ENCODE peak calls at places on chromosomes 13 and 19, in six cellular contexts. X, W, T, O, V and S are unnamed samples.

GRCh38 chr13:94712812-94713555 is 639 bp upstream of the SOX21 start:
- DNase-seq in X (no peak), W (peak), T (no peak), O (no peak), V (peak), S (peak)

GRCh38 chr19:41887711-41888382 is 4.9 kb downstream of the ARHGEF1 start:
- DNase-seq in X (peak), W (peak), T (peak), O (peak), V (no peak), S (no peak)

GRCh38 chr19:10114651-10115391 is 3.3 kb downstream of the P2RY11 start:
- DNase-seq in X (no peak), W (no peak), T (no peak), O (no peak), V (no peak), S (no peak)

GRCh38 chr13:64817721-64818120 is 2412.4 kb downstream of the PCDH9 start:
- DNase-seq in X (no peak), W (peak), T (no peak), O (no peak), V (no peak), S (peak)

GRCh38 chr19:20926796-20927195 is 3.7 kb downstream of the ZNF85 start:
- DNase-seq in X (no peak), W (no peak), T (no peak), O (no peak), V (no peak), S (no peak)

GRCh38 chr19:32339988-32340874 is 5.2 kb upstream of the ZNF507 start:
- DNase-seq in X (peak), W (peak), T (peak), O (peak), V (no peak), S (peak)

GRCh38 chr19:5047251-5047935 is 78.5 kb downstream of the KDM4B start:
- DNase-seq in X (no peak), W (no peak), T (no peak), O (no peak), V (no peak), S (no peak)

GRCh38 chr13:74886496-74886895 is 595.5 kb downstream of the TBC1D4 start:
- DNase-seq in X (no peak), W (peak), T (no peak), O (no peak), V (no peak), S (peak)

GRCh38 chr13:73720216-73720840 is 413.9 kb downstream of the KLF12 start:
- DNase-seq in X (no peak), W (no peak), T (no peak), O (no peak), V (no peak), S (no peak)

GRCh38 chr19:35302446-35302845 is 10.5 kb downstream of the MAG start:
- DNase-seq in X (no peak), W (no peak), T (no peak), O (no peak), V (no peak), S (no peak)

GRCh38 chr19:19257836-19258588 is 15.1 kb downstream of the TM6SF2 start:
- DNase-seq in X (no peak), W (no peak), T (no peak), O (no peak), V (no peak), S (no peak)

GRCh38 chr19:33193269-33193863 is 764 bp upstream of the LRP3 start:
- DNase-seq in X (no peak), W (no peak), T (no peak), O (no peak), V (no peak), S (no peak)